ENCODE peak calls at places on chromosomes 11 and 22, in four cellular contexts. One of them, this sample, is unnamed.
A peak's percentile ranks its signal among the peaks of the same experiment; 100 is the strongest.

GRCh38 chr22:23179381-23180294 is 671 bp upstream of the BCR start:
- DNase-seq in tibial nerve: no peak
- DNase-seq in amygdala: peak; percentile 46
- DNase-seq in heart left ventricle: no peak
- DNase-seq in this sample: peak; percentile 72

GRCh38 chr11:62602141-62603071 is 741 bp upstream of the MTA2 start:
- DNase-seq in tibial nerve: peak; percentile 55
- DNase-seq in amygdala: no peak
- DNase-seq in heart left ventricle: peak; percentile 73
- DNase-seq in this sample: peak; percentile 88

GRCh38 chr11:75467311-75467710 is 34.3 kb upstream of the KLHL35 start:
- DNase-seq in tibial nerve: no peak
- DNase-seq in amygdala: no peak
- DNase-seq in heart left ventricle: no peak
- DNase-seq in this sample: no peak

GRCh38 chr22:28034145-28034759 is 115.2 kb upstream of the PITPNB start:
- DNase-seq in tibial nerve: no peak
- DNase-seq in amygdala: no peak
- DNase-seq in heart left ventricle: no peak
- DNase-seq in this sample: peak; percentile 23

GRCh38 chr22:41563051-41563711 is 2.4 kb downstream of the CSDC2 start:
- DNase-seq in tibial nerve: no peak
- DNase-seq in amygdala: no peak
- DNase-seq in heart left ventricle: no peak
- DNase-seq in this sample: no peak

GRCh38 chr22:24699861-24700260 is 74.7 kb downstream of the PIWIL3 start:
- DNase-seq in tibial nerve: no peak
- DNase-seq in amygdala: no peak
- DNase-seq in heart left ventricle: no peak
- DNase-seq in this sample: no peak

GRCh38 chr11:134527382-134528243 is 115.6 kb upstream of the B3GAT1 start:
- DNase-seq in tibial nerve: no peak
- DNase-seq in amygdala: no peak
- DNase-seq in heart left ventricle: no peak
- DNase-seq in this sample: peak; percentile 40

GRCh38 chr11:134644489-134645456 is 232.7 kb upstream of the B3GAT1 start:
- DNase-seq in tibial nerve: no peak
- DNase-seq in amygdala: no peak
- DNase-seq in heart left ventricle: no peak
- DNase-seq in this sample: no peak

GRCh38 chr11:69431893-69432738 is 49.3 kb upstream of the LINC01488 start:
- DNase-seq in tibial nerve: no peak
- DNase-seq in amygdala: no peak
- DNase-seq in heart left ventricle: no peak
- DNase-seq in this sample: no peak

GRCh38 chr22:36863281-36863680 is 2.5 kb downstream of the NCF4 start:
- DNase-seq in tibial nerve: no peak
- DNase-seq in amygdala: no peak
- DNase-seq in heart left ventricle: no peak
- DNase-seq in this sample: no peak

GRCh38 chr11:38182126-38182907 is 1584.3 kb upstream of the RAG2 start:
- DNase-seq in tibial nerve: no peak
- DNase-seq in amygdala: no peak
- DNase-seq in heart left ventricle: no peak
- DNase-seq in this sample: no peak

GRCh38 chr22:17921871-17922821 is 102.2 kb downstream of the MICAL3 start:
- DNase-seq in tibial nerve: no peak
- DNase-seq in amygdala: no peak
- DNase-seq in heart left ventricle: peak; percentile 59
- DNase-seq in this sample: peak; percentile 52

GRCh38 chr11:65538232-65538914 is 13.5 kb downstream of the SCYL1 start:
- DNase-seq in tibial nerve: no peak
- DNase-seq in amygdala: no peak
- DNase-seq in heart left ventricle: no peak
- DNase-seq in this sample: no peak

GRCh38 chr11:2929880-2930704 is 872 bp upstream of the PHLDA2 start:
- DNase-seq in tibial nerve: no peak
- DNase-seq in amygdala: no peak
- DNase-seq in heart left ventricle: peak; percentile 36
- DNase-seq in this sample: no peak

GRCh38 chr11:35012467-35013191 is 96.2 kb downstream of the PDHX start:
- DNase-seq in tibial nerve: no peak
- DNase-seq in amygdala: no peak
- DNase-seq in heart left ventricle: no peak
- DNase-seq in this sample: no peak

GRCh38 chr11:7462706-7463105 is 22.6 kb upstream of the OLFML1 start:
- DNase-seq in tibial nerve: no peak
- DNase-seq in amygdala: no peak
- DNase-seq in heart left ventricle: no peak
- DNase-seq in this sample: no peak

GRCh38 chr22:18056161-18056666 is 21.6 kb upstream of the PEX26 start:
- DNase-seq in tibial nerve: no peak
- DNase-seq in amygdala: peak; percentile 10
- DNase-seq in heart left ventricle: no peak
- DNase-seq in this sample: no peak

GRCh38 chr22:33299245-33299956 is 241.2 kb upstream of the SYN3 start:
- DNase-seq in tibial nerve: no peak
- DNase-seq in amygdala: no peak
- DNase-seq in heart left ventricle: no peak
- DNase-seq in this sample: no peak

GRCh38 chr11:90747057-90747456 is 524.2 kb upstream of the CHORDC1 start:
- DNase-seq in tibial nerve: no peak
- DNase-seq in amygdala: no peak
- DNase-seq in heart left ventricle: no peak
- DNase-seq in this sample: no peak

GRCh38 chr22:17009640-17010291 is 1.7 kb upstream of the GAB4 start:
- DNase-seq in tibial nerve: no peak
- DNase-seq in amygdala: no peak
- DNase-seq in heart left ventricle: no peak
- DNase-seq in this sample: no peak

GRCh38 chr11:73182824-73183321 is 35.2 kb upstream of the P2RY2 start:
- DNase-seq in tibial nerve: no peak
- DNase-seq in amygdala: no peak
- DNase-seq in heart left ventricle: peak; percentile 73
- DNase-seq in this sample: no peak

GRCh38 chr11:35321111-35321510 is 98.2 kb downstream of the SLC1A2 start:
- DNase-seq in tibial nerve: no peak
- DNase-seq in amygdala: no peak
- DNase-seq in heart left ventricle: no peak
- DNase-seq in this sample: no peak

GRCh38 chr22:49298834-49299750 is 528.6 kb downstream of the BRD1 start:
- DNase-seq in tibial nerve: no peak
- DNase-seq in amygdala: no peak
- DNase-seq in heart left ventricle: no peak
- DNase-seq in this sample: peak; percentile 54

GRCh38 chr11:96092511-96092910 is 168.6 kb upstream of the MTMR2 start:
- DNase-seq in tibial nerve: no peak
- DNase-seq in amygdala: no peak
- DNase-seq in heart left ventricle: no peak
- DNase-seq in this sample: no peak

GRCh38 chr11:129865701-129866100 is 29.7 kb downstream of the NFRKB start:
- DNase-seq in tibial nerve: no peak
- DNase-seq in amygdala: no peak
- DNase-seq in heart left ventricle: no peak
- DNase-seq in this sample: no peak

GRCh38 chr11:107564877-107565218 is 687 bp downstream of the ALKBH8 start:
- DNase-seq in tibial nerve: no peak
- DNase-seq in amygdala: no peak
- DNase-seq in heart left ventricle: no peak
- DNase-seq in this sample: no peak

GRCh38 chr11:59053387-59053786 is 32.7 kb upstream of the GLYATL1B start:
- DNase-seq in tibial nerve: peak; percentile 35
- DNase-seq in amygdala: peak; percentile 14
- DNase-seq in heart left ventricle: peak; percentile 41
- DNase-seq in this sample: peak; percentile 82

GRCh38 chr22:22897036-22897435 is 9.4 kb downstream of the IGLL5 start:
- DNase-seq in tibial nerve: no peak
- DNase-seq in amygdala: no peak
- DNase-seq in heart left ventricle: no peak
- DNase-seq in this sample: peak; percentile 33

GRCh38 chr11:68007498-68008380 is 2.4 kb upstream of the ALDH3B1 start:
- DNase-seq in tibial nerve: no peak
- DNase-seq in amygdala: no peak
- DNase-seq in heart left ventricle: no peak
- DNase-seq in this sample: peak; percentile 58

GRCh38 chr11:73308963-73309960 is 1.2 kb downstream of the ARHGEF17 start:
- DNase-seq in tibial nerve: peak; percentile 89
- DNase-seq in amygdala: no peak
- DNase-seq in heart left ventricle: peak; percentile 93
- DNase-seq in this sample: peak; percentile 93

GRCh38 chr11:126861796-126862195 is 138.8 kb downstream of the KIRREL3 start:
- DNase-seq in tibial nerve: no peak
- DNase-seq in amygdala: no peak
- DNase-seq in heart left ventricle: no peak
- DNase-seq in this sample: no peak

GRCh38 chr22:47231759-47232158 is 469.3 kb downstream of the TBC1D22A start:
- DNase-seq in tibial nerve: no peak
- DNase-seq in amygdala: no peak
- DNase-seq in heart left ventricle: no peak
- DNase-seq in this sample: no peak

GRCh38 chr11:131661137-131661536 is 290.7 kb downstream of the NTM start:
- DNase-seq in tibial nerve: no peak
- DNase-seq in amygdala: no peak
- DNase-seq in heart left ventricle: no peak
- DNase-seq in this sample: no peak

GRCh38 chr22:41521166-41521565 is 23.1 kb downstream of the POLR3H start:
- DNase-seq in tibial nerve: no peak
- DNase-seq in amygdala: no peak
- DNase-seq in heart left ventricle: no peak
- DNase-seq in this sample: no peak

GRCh38 chr11:83070878-83071640 is 638 bp downstream of the RAB30 start:
- DNase-seq in tibial nerve: peak; percentile 22
- DNase-seq in amygdala: no peak
- DNase-seq in heart left ventricle: peak; percentile 59
- DNase-seq in this sample: peak; percentile 77

This sample was measured in sciatic nerve.